ENCODE peak calls at places on chromosome 12, in six cellular contexts. C is fibroblast of lung; S is CD8-positive, alpha-beta T cell; W is DND-41; Z is BE2C; K is cardiac muscle cell. T is an unnamed sample. For H3K4me1, H3K27me3 and H3K9me3, the result is how much of the 10 kb centered on the place peaks cover.

GRCh38 chr12:9687228-9687627 is 17.7 kb downstream of the CLEC2D start:
- DNase-seq in C (peak), Z (no peak), S (no peak), K (no peak), W (no peak), T (no peak)

GRCh38 chr12:1355396-1355795 is 239.0 kb downstream of the FBXL14 start:
- DNase-seq in K (no peak), W (no peak), S (no peak), C (peak), Z (no peak), T (no peak)

GRCh38 chr12:56158926-56159461 is 835 bp downstream of the MYL6 start:
- DNase-seq in W (peak), K (peak), C (peak), S (no peak), Z (peak), T (no peak)

GRCh38 chr12:15563683-15564082 is 225.5 kb downstream of the EPS8 start:
- DNase-seq in W (peak), K (no peak), S (no peak), Z (no peak), C (peak), T (no peak)

GRCh38 chr12:62730649-62731377 is 204.1 kb downstream of the PPM1H start:
- DNase-seq in W (no peak), K (no peak), C (peak), Z (no peak), S (no peak), T (no peak)

GRCh38 chr12:124928095-124928911 is 13.9 kb upstream of the UBC start:
- DNase-seq in W (no peak), K (no peak), C (peak), S (no peak), Z (no peak), T (no peak)

GRCh38 chr12:5184159-5184558 is 140.5 kb downstream of the KCNA5 start:
- DNase-seq in S (no peak), K (no peak), W (no peak), Z (no peak), C (no peak), T (no peak)

GRCh38 chr12:27163894-27164293 is 80.2 kb upstream of the STK38L start:
- DNase-seq in K (no peak), Z (no peak), W (no peak), C (no peak), S (no peak), T (no peak)

GRCh38 chr12:57237952-57238853 is 8.7 kb downstream of the SHMT2 start:
- DNase-seq in S (no peak), K (no peak), Z (no peak), C (peak), W (no peak), T (no peak)

GRCh38 chr12:34398366-34398705 is 376.0 kb downstream of the ALG10 start:
- DNase-seq in C (no peak), K (no peak), S (no peak), Z (peak), W (no peak), T (no peak)

GRCh38 chr12:28177862-28178261 is 12.4 kb upstream of the CCDC91 start:
- DNase-seq in Z (no peak), S (no peak), K (no peak), W (no peak), C (no peak), T (no peak)

GRCh38 chr12:114759635-114760034 is 75.7 kb upstream of the TBX3 start:
- DNase-seq in W (no peak), C (no peak), Z (no peak), K (no peak), S (no peak), T (no peak)

GRCh38 chr12:117857632-117858274 is 111.0 kb downstream of the KSR2 start:
- DNase-seq in K (peak), S (no peak), W (peak), C (peak), Z (peak), T (no peak)

GRCh38 chr12:31353730-31354708 is 28.1 kb upstream of the SINHCAF start:
- DNase-seq in C (no peak), S (no peak), W (no peak), Z (no peak), K (no peak), T (no peak)

GRCh38 chr12:53232641-53233538 is 881 bp upstream of the RARG start:
- DNase-seq in S (peak), W (peak), K (peak), C (peak), Z (peak), T (no peak)

GRCh38 chr12:68189766-68190700 is 30.5 kb upstream of the IFNG start:
- DNase-seq in Z (no peak), C (peak), S (peak), K (no peak), W (peak), T (no peak)

GRCh38 chr12:96247567-96247962 is 53.4 kb downstream of the ELK3 start:
- DNase-seq in W (no peak), S (no peak), C (peak), Z (no peak), K (no peak), T (no peak)

GRCh38 chr12:22321620-22322019 is 12.9 kb downstream of the ST8SIA1 start:
- DNase-seq in S (no peak), C (no peak), W (no peak), Z (no peak), K (peak), T (no peak)

GRCh38 chr12:116863275-116863767 is 17.9 kb downstream of the HRK start:
- DNase-seq in Z (peak), C (peak), S (no peak), K (no peak), W (peak), T (no peak)

GRCh38 chr12:86660488-86661171 is 404.4 kb upstream of the MGAT4C start:
- DNase-seq in C (peak), W (no peak), K (no peak), S (no peak), Z (no peak), T (no peak)

GRCh38 chr12:68482014-68482413 is 128.7 kb upstream of the RAP1B start:
- DNase-seq in S (no peak), Z (no peak), K (no peak), W (no peak), C (no peak), T (no peak)

GRCh38 chr12:4908694-4909396 is 860 bp upstream of the KCNA1 start:
- DNase-seq in C (no peak), S (no peak), W (no peak), Z (no peak), K (peak), T (no peak)

GRCh38 chr12:43776498-43776897 is 17.7 kb downstream of the IRAK4 start:
- DNase-seq in K (peak), S (no peak), W (no peak), C (peak), Z (peak), T (no peak)

GRCh38 chr12:7001921-7002591 is 16.2 kb downstream of the LPCAT3 start:
- DNase-seq in W (no peak), K (no peak), Z (no peak), S (no peak), C (no peak), T (no peak)

GRCh38 chr12:122021822-122022392 is at the start of gene BCL7A:
- DNase-seq in C (peak), Z (peak), S (peak), W (peak), K (peak), T (peak)

DNA sequence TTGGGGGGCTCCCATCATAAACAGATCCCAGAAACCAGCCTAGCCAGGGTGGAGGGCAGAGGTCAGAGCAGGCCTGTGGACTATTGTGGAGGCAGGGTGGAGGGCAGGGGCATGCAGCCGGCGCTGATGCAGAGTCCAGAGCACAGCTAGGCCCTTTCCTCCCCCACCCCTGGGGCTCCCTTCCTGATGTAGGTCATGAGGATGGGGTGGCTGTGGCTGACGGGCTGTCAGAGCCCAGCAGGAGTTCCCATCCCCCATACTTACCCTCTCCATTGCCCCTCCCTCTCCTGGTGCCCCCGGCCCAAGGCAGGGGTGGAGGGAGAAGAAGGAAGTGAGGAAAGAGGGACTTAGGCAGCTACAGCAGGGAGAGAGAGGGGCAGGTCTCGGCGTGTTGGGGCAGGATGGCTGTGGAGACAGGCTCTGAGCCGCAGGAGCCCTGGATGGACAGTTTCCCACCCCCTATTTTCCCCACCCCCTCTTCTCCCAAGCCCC is 5.7 kb upstream of the ZNF385A start:
- DNase-seq in K (peak), Z (no peak), W (no peak), C (no peak), S (no peak), T (no peak)
- H3K4me1 ChIP-seq in K (under half), Z (under half), W (under half), C (under half), S (under half), T (under half)

GRCh38 chr12:3483089-3483488 is 7.9 kb upstream of the PRMT8 start:
- DNase-seq in C (no peak), K (no peak), W (no peak), Z (no peak), S (no peak), T (no peak)

GRCh38 chr12:3480744-3481143 is 10.3 kb upstream of the PRMT8 start:
- DNase-seq in W (no peak), K (peak), C (no peak), Z (no peak), S (no peak), T (no peak)
- H3K27me3 ChIP-seq in W (under half), K (under half), C (under half), Z (under half), S (under half), T (under half)

GRCh38 chr12:133234971-133235370 is 706 bp downstream of the ANHX start:
- DNase-seq in W (no peak), K (no peak), Z (no peak), S (no peak), C (no peak), T (no peak)

GRCh38 chr12:133233993-133234564 is 1.6 kb downstream of the ANHX start:
- DNase-seq in Z (no peak), W (no peak), S (no peak), K (no peak), C (no peak), T (no peak)

GRCh38 chr12:133231001-133231400 is 4.7 kb downstream of the ANHX start:
- DNase-seq in W (no peak), S (no peak), Z (no peak), K (no peak), C (no peak), T (no peak)

GRCh38 chr12:133235401-133236112 is at the start of gene ANHX:
- DNase-seq in K (no peak), W (no peak), Z (no peak), C (no peak), S (no peak), T (no peak)

DNA sequence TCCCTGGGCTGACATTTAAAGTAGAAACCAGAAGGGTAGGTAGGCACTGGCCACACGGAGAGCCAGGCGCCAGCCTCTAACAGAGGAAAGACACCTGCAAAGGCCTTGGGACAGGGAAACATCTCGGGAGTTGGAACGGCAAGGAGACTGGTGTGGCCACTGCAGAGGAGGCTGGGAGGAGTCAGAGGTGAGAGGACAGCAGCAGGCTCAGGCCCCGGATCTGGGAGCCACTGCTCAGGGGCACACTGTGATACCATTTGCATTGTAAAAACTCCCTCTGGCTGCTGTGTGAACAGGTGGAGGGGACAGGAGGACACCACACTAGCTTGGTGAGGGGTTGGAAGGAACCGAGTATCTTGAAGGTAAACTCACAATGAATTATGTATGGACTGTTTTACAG is 2.7 kb downstream of the ANHX start:
- DNase-seq in W (no peak), K (no peak), Z (no peak), S (no peak), C (no peak), T (no peak)
- H3K9me3 ChIP-seq in W (under half), K (under half), Z (under half), S (under half), C (under half), T (under half)

GRCh38 chr12:97745406-97746101 is 282.9 kb downstream of the RMST start:
- DNase-seq in C (no peak), Z (no peak), W (no peak), S (no peak), K (no peak), T (no peak)
- H3K4me1 ChIP-seq in C (under half), Z (under half), W (under half), S (under half), K (under half), T (under half)

GRCh38 chr12:52020126-52020525 is 13.4 kb downstream of the TAMALIN start:
- DNase-seq in S (no peak), C (no peak), W (no peak), K (no peak), Z (no peak), T (no peak)
- H3K27me3 ChIP-seq in S (under half), C (under half), W (under half), K (under half), Z (under half), T (under half)

GRCh38 chr12:131287938-131288797 is 334.5 kb downstream of the ADGRD1 start:
- DNase-seq in Z (no peak), K (no peak), W (no peak), S (no peak), C (no peak), T (no peak)
- H3K9me3 ChIP-seq in Z (under half), K (under half), W (under half), S (under half), C (under half), T (under half)

DNA sequence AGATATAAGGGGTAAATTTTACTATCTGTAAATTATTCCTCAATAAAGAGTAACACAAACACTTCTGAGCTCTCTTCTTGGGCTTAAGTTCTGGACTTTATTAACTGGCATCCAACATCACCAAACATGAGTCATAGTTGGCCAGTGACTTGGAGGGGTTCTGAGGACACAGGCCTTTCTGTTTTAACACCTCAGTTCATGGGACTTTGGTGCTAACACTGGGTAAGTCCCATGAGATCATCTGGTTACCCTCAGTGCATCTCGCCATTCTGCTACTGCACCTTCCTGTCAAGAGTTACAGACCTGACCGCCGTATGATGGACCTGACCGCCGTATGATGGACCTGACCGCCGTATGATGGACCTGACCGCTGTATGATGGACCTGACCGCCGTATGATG is 9.9 kb downstream of the SLC15A4 start:
- DNase-seq in S (no peak), C (no peak), W (no peak), Z (no peak), K (no peak), T (no peak)
- H3K4me1 ChIP-seq in S (under half), C (under half), W (under half), Z (under half), K (under half), T (under half)

DNA sequence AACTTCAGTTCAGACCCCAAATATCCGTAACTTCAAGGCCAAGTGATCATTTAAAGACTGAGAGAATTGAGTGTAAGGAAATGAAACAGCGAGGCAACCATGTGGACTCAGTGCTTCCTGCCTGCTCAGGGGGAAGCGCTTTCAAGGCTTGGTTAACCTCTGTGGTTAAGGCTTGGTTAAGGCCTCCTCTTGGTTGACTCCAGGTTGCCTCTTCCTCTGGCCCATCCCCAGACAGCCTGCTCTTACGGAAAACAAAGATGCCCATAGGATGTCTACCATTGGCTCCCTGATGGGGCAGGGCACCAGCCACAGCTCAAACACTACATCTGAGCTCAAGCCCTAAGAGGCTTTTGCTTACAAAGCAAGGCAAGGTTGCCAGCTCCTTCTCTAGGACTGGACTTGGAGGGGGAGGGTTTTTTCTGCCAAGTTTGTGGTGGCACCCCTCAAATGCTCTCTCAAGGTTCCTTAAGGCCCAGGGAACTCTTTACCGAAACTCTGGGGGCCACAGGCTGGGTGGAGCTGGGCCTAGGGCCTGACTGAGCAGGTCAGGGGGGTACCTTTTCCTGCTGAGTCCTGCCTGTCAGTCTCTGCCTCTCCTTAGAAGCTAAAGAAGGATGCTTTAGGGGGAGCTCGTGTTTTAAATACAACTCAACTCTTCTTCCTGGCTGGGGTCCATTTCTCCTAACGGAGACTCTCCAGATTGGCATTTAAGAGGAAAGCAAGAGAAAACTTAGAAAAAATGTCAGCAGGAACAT is 13.7 kb downstream of the COL2A1 start:
- DNase-seq in S (peak), W (peak), K (no peak), C (peak), Z (no peak), T (no peak)
- H3K27me3 ChIP-seq in S (under half), W (under half), K (under half), C (under half), Z (under half), T (under half)

GRCh38 chr12:76520348-76520747 is 39.2 kb downstream of the OSBPL8 start:
- DNase-seq in C (peak), K (no peak), S (no peak), Z (no peak), W (no peak), T (no peak)
- H3K9me3 ChIP-seq in C (under half), K (under half), S (under half), Z (under half), W (under half), T (under half)

GRCh38 chr12:113170926-113171325 is 14.4 kb downstream of the DDX54 start:
- DNase-seq in S (no peak), Z (no peak), K (no peak), W (no peak), C (no peak), T (no peak)
- H3K4me1 ChIP-seq in S (under half), Z (under half), K (under half), W (under half), C (under half), T (under half)

T was measured in effector memory CD4-positive, alpha-beta T cell.